ENCODE peak calls at places on chromosomes 2 and 18, in five cellular contexts. F is HTR-8/SVneo; I is GM04503; Y is astrocyte of the spinal cord; T is activated CD8-positive, alpha-beta memory T cell treated with anti-CD3 and anti-CD28 coated beads for 48 hours. Q is an unnamed sample.

GRCh38 chr2:143906850-143907249 is 613.1 kb downstream of the ZEB2 start:
- DNase-seq in I (no peak), T (no peak), Y (no peak), F (no peak), Q (no peak)

GRCh38 chr2:240203842-240204270 is 63.4 kb upstream of the OTOS start:
- DNase-seq in T (no peak), F (no peak), I (no peak), Y (no peak), Q (no peak)

GRCh38 chr2:120779781-120780283 is 44.2 kb downstream of the GLI2 start:
- DNase-seq in Y (peak; percentile 81), T (no peak), F (peak; percentile 75), I (peak; percentile 65), Q (no peak)

GRCh38 chr2:230068658-230069080 is at the start of gene SLC16A14:
- DNase-seq in Y (peak; percentile 63), T (no peak), F (peak; percentile 37), I (no peak), Q (peak; percentile 64)

GRCh38 chr2:75516378-75517122 is 44.2 kb downstream of the EVA1A start:
- DNase-seq in Y (no peak), F (no peak), T (no peak), I (no peak), Q (no peak)

GRCh38 chr18:8619041-8619440 is 9.8 kb downstream of the RAB12 start:
- DNase-seq in I (no peak), Y (no peak), T (no peak), F (no peak), Q (no peak)

GRCh38 chr2:53104263-53104662 is 663.3 kb upstream of the CHAC2 start:
- DNase-seq in I (no peak), Y (peak; percentile 84), F (peak; percentile 78), T (no peak), Q (peak; percentile 85)

GRCh38 chr2:41329075-41329474 is 718.7 kb upstream of the PKDCC start:
- DNase-seq in I (no peak), Y (no peak), F (no peak), T (no peak), Q (no peak)

GRCh38 chr2:136750065-136750464 is 15.3 kb upstream of the THSD7B start:
- DNase-seq in I (no peak), F (no peak), Y (no peak), T (no peak), Q (no peak)

GRCh38 chr2:215517391-215517790 is 81.5 kb upstream of the FN1 start:
- DNase-seq in F (no peak), I (no peak), Y (no peak), T (no peak), Q (no peak)

GRCh38 chr2:203720922-203721672 is 14.7 kb downstream of the CD28 start:
- DNase-seq in I (no peak), Y (no peak), F (no peak), T (no peak), Q (no peak)

GRCh38 chr2:48250943-48251342 is 279.0 kb upstream of the STON1 start:
- DNase-seq in F (no peak), Y (no peak), T (no peak), I (no peak), Q (no peak)

GRCh38 chr2:186459009-186459408 is 27.1 kb upstream of the ZC3H15 start:
- DNase-seq in I (peak; percentile 0), T (no peak), F (no peak), Y (peak; percentile 10), Q (peak; percentile 33)

GRCh38 chr2:219060821-219061791 is at the start of gene IHH:
- DNase-seq in Y (no peak), I (no peak), T (no peak), F (no peak), Q (no peak)

Q was measured in NCI-H460.